ENCODE peak calls at places on chromosomes 6 and 20, in five cellular contexts. C, Y, A, E and H are unnamed samples.

GRCh38 chr6:15332441-15332840 is 86.6 kb downstream of the JARID2 start:
- DNase-seq in C (no peak), E (no peak), A (no peak), Y (no peak), H (no peak)

GRCh38 chr6:92748131-92748530 is 671.2 kb downstream of the EPHA7 start:
- DNase-seq in E (no peak), Y (no peak), C (no peak), A (no peak), H (no peak)

GRCh38 chr20:47231382-47232042 is 125.0 kb downstream of the ZMYND8 start:
- DNase-seq in C (no peak), Y (no peak), E (no peak), A (no peak), H (no peak)

GRCh38 chr6:51049983-51050877 is 231.6 kb downstream of the TFAP2B start:
- DNase-seq in A (no peak), C (peak), E (no peak), Y (no peak), H (no peak)

GRCh38 chr6:56890683-56891429 is 64.1 kb upstream of the BEND6 start:
- DNase-seq in A (peak), E (no peak), Y (peak), C (peak), H (no peak)

GRCh38 chr20:62571667-62572344 is 70.5 kb upstream of the SLCO4A1 start:
- DNase-seq in C (peak), A (no peak), Y (no peak), E (peak), H (peak)

GRCh38 chr20:39986231-39986904 is 702.7 kb downstream of the MAFB start:
- DNase-seq in Y (no peak), A (no peak), E (no peak), C (no peak), H (peak)

GRCh38 chr6:157107915-157108651 is 215.2 kb downstream of the TMEM242 start:
- DNase-seq in A (no peak), E (no peak), C (peak), Y (peak), H (no peak)

GRCh38 chr20:39524371-39524911 is 562.3 kb downstream of the DHX35 start:
- DNase-seq in C (no peak), A (no peak), E (no peak), Y (no peak), H (no peak)

GRCh38 chr6:19603716-19604115 is 233.5 kb upstream of the ID4 start:
- DNase-seq in C (no peak), A (no peak), E (no peak), Y (no peak), H (no peak)

GRCh38 chr6:110809792-110810191 is 5.5 kb downstream of the CDK19 start:
- DNase-seq in E (no peak), C (no peak), Y (no peak), A (no peak), H (no peak)

GRCh38 chr6:92979281-92979680 is 440.1 kb downstream of the EPHA7 start:
- DNase-seq in C (no peak), E (no peak), Y (no peak), A (no peak), H (no peak)

GRCh38 chr6:1931817-1932216 is 313.6 kb downstream of the GMDS start:
- DNase-seq in A (no peak), Y (no peak), E (no peak), C (no peak), H (no peak)

GRCh38 chr20:34299925-34300806 is 3.0 kb downstream of the AHCY start:
- DNase-seq in C (no peak), Y (no peak), A (no peak), E (peak), H (no peak)

GRCh38 chr6:125994659-125995488 is 8.5 kb downstream of the TRMT11 start:
- DNase-seq in Y (no peak), C (no peak), E (no peak), A (no peak), H (no peak)

GRCh38 chr6:63496388-63496804 is 75.9 kb upstream of the LOC128125822 start:
- DNase-seq in E (peak), Y (no peak), A (no peak), C (no peak), H (no peak)

GRCh38 chr6:132687306-132687705 is 26.5 kb downstream of the VNN1 start:
- DNase-seq in E (no peak), C (no peak), Y (peak), A (no peak), H (no peak)

GRCh38 chr20:62020935-62021701 is 44.6 kb downstream of the TAF4 start:
- DNase-seq in A (no peak), C (no peak), Y (no peak), E (no peak), H (no peak)

GRCh38 chr6:164370773-164371172 is 938.6 kb downstream of the C6orf118 start:
- DNase-seq in A (no peak), E (no peak), C (no peak), Y (no peak), H (no peak)

GRCh38 chr20:7984192-7984591 is 35.4 kb downstream of the TMX4 start:
- DNase-seq in Y (no peak), C (no peak), A (no peak), E (no peak), H (peak)

GRCh38 chr6:130872250-130873095 is 45.3 kb downstream of the SMLR1 start:
- DNase-seq in E (peak), A (no peak), C (peak), Y (peak), H (peak)

GRCh38 chr6:26155066-26155925 is 68.1 kb downstream of the HFE start:
- DNase-seq in A (no peak), Y (peak), C (no peak), E (peak), H (peak)

GRCh38 chr6:169930799-169931198 is 179.4 kb downstream of the ERMARD start:
- DNase-seq in A (no peak), C (no peak), E (no peak), Y (no peak), H (peak)

GRCh38 chr20:8117636-8118413 is 14.2 kb upstream of the PLCB1 start:
- DNase-seq in E (no peak), A (no peak), C (no peak), Y (no peak), H (no peak)

GRCh38 chr6:38079537-38079936 is 260.0 kb downstream of the ZFAND3 start:
- DNase-seq in E (no peak), A (no peak), C (no peak), Y (no peak), H (no peak)

GRCh38 chr6:154638369-154638768 is 94.8 kb upstream of the SCAF8 start:
- DNase-seq in A (no peak), Y (no peak), E (no peak), C (no peak), H (no peak)

GRCh38 chr20:35385733-35386132 is 26.0 kb downstream of the UQCC1 start:
- DNase-seq in A (no peak), Y (no peak), E (no peak), C (no peak), H (no peak)

GRCh38 chr6:11341867-11342266 is 109.4 kb upstream of the NEDD9 start:
- DNase-seq in C (no peak), E (no peak), A (no peak), Y (no peak), H (no peak)

GRCh38 chr6:26257272-26257671 is 107.7 kb upstream of the BTN3A2 start:
- DNase-seq in C (no peak), Y (no peak), A (no peak), E (peak), H (no peak)

GRCh38 chr6:2738373-2738979 is 12.2 kb downstream of the MYLK4 start:
- DNase-seq in C (peak), E (peak), Y (peak), A (no peak), H (peak)

GRCh38 chr20:50724851-50725721 is 6.3 kb upstream of the PARD6B start:
- DNase-seq in C (peak), Y (peak), E (peak), A (no peak), H (peak)

GRCh38 chr6:82775361-82775760 is 290.3 kb downstream of the UBE3D start:
- DNase-seq in A (no peak), E (no peak), Y (no peak), C (no peak), H (no peak)

GRCh38 chr6:146598785-146599405 is at the start of gene ADGB:
- DNase-seq in A (no peak), C (peak), E (peak), Y (peak), H (peak)

GRCh38 chr6:74671558-74672025 is 534.3 kb downstream of the COL12A1 start:
- DNase-seq in C (no peak), E (no peak), A (no peak), Y (no peak), H (no peak)

GRCh38 chr6:137926207-137926731 is 59.2 kb downstream of the TNFAIP3 start:
- DNase-seq in Y (no peak), C (peak), E (no peak), A (no peak), H (peak)

GRCh38 chr6:25014375-25014774 is 78.6 kb upstream of the RIPOR2 start:
- DNase-seq in E (no peak), Y (no peak), C (no peak), A (no peak), H (no peak)

GRCh38 chr6:25017932-25018581 is 82.3 kb upstream of the RIPOR2 start:
- DNase-seq in A (no peak), E (peak), C (no peak), Y (no peak), H (peak)

GRCh38 chr6:25014806-25015560 is 79.2 kb upstream of the RIPOR2 start:
- DNase-seq in E (no peak), C (no peak), A (no peak), Y (no peak), H (peak)

GRCh38 chr6:25017486-25017885 is 81.7 kb upstream of the RIPOR2 start:
- DNase-seq in C (no peak), Y (no peak), E (no peak), A (no peak), H (peak)

DNA sequence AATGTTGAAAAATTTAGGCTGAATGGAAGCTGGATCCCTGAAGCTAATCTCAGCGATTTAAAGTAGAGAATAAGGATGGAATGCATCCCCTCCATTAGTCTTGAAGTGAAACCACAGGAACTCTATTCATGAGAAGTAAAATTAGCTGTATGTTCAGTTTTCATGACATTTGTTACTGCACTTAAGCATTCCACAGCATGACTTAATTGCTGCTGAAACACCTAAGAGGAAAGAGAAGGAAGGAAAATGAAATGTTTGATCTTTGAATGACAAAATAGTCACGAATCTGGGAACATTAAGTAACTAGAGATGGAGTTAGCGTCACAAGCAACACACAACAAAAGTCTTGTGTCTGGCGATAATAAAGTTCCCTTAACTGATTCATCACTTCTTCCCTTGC is 80.6 kb upstream of the RIPOR2 start:
- DNase-seq in C (no peak), Y (no peak), E (no peak), A (no peak), H (no peak)
- TF ChIP-seq REST in C (no peak), Y (no peak), E (no peak), A (no peak), H (no peak)

DNA sequence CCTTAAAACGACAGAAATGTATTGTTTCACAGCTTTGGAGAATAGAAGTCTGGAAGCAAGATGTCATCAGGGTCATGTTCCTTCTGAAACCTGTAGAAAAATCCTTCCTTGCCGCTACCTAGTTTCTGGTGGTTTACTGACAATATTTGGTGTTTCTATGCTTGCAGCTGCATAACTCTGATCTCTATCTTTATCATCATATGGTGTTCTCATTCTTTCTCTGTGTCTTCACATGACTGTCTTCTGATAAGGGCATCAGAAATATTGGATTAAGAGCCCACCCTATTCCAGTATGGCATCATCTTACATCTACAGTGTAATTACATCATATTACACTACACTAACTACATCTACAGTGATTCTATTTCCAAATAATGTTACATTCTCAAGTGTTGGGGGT is 148.0 kb downstream of the MANEA start:
- DNase-seq in E (no peak), C (no peak), A (no peak), Y (no peak), H (no peak)
- TF ChIP-seq JUNB in E (no peak), C (no peak), A (no peak), Y (no peak), H (no peak)

GRCh38 chr6:91681341-91681740 is 1094.5 kb upstream of the MAP3K7 start:
- DNase-seq in Y (no peak), E (no peak), A (no peak), C (no peak), H (no peak)

GRCh38 chr6:91678679-91679078 is 1091.8 kb upstream of the MAP3K7 start:
- DNase-seq in Y (no peak), A (no peak), E (no peak), C (no peak), H (no peak)
- H3K4me2 ChIP-seq in Y (no peak), A (no peak), E (no peak), C (no peak), H (no peak)

GRCh38 chr20:44887466-44887865 is 2.0 kb downstream of the YWHAB start:
- DNase-seq in C (no peak), A (no peak), Y (no peak), E (no peak), H (no peak)

GRCh38 chr20:44885392-44886275 is at the start of gene YWHAB:
- DNase-seq in A (peak), Y (peak), E (peak), C (peak), H (peak)

GRCh38 chr20:44886828-44887227 is 1.3 kb downstream of the YWHAB start:
- DNase-seq in A (no peak), Y (no peak), C (no peak), E (no peak), H (no peak)

GRCh38 chr20:44886276-44886671 is 769 bp downstream of the YWHAB start:
- DNase-seq in E (no peak), C (no peak), Y (no peak), A (no peak), H (peak)

DNA sequence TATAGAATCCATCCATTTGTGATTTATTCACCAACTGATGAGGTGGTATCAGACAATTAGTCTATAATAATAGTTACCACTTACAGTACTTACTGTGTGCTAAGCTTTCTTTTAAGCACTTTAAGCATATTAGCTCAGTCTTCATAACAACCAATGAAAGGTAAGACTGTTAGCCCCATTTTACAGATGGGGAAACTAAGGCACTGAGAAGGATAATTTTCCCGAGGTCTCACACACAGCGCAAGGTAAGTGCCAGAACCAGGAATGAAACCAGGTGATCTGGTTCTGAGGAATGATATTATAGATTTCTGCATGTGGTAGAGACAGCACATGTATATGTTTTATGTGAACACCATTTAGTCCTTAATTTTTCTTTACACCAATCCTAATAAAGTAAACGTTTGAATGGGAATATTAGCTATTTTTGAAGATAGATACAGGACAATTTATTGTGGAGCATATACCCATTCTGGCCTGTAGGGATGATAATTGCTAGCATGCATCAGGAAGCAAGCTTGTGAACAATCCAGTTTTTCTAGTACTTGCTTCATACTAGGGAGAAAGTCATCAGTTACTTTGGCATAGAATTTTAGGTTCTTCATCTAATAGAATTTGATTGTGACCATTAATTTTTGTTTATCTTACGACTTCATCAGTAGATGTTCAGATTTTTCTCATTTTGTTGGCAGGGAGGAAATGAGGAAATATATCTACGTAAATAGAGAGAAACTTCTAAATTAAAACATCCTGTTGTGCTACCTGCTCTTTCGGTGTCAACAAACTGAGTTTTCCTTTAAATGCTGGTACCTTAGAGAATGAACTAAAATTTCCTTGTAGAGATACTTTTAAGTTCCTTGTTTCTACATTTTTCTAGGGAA is 3.0 kb downstream of the YWHAB start:
- DNase-seq in E (peak), C (no peak), Y (peak), A (no peak), H (no peak)
- TF ChIP-seq REST in E (no peak), C (no peak), Y (no peak), A (no peak), H (no peak)

GRCh38 chr20:25532015-25532751 is 53.1 kb downstream of the NINL start:
- DNase-seq in A (no peak), E (peak), Y (no peak), C (no peak), H (peak)
- TF ChIP-seq JUNB in A (no peak), E (no peak), Y (no peak), C (no peak), H (no peak)